ENCODE peak calls at places on chromosomes 2 and 18, in eight cellular contexts. X, U, H, V, I, R, N and B are unnamed samples.

GRCh38 chr2:39494784-39495251 is 57.7 kb upstream of the MAP4K3 start:
- DNase-seq in X (no peak), U (peak; percentile 55), H (no peak), V (no peak), I (no peak), R (no peak), N (peak; percentile 99), B (no peak)

GRCh38 chr2:23209059-23209458 is 175.9 kb upstream of the KLHL29 start:
- DNase-seq in X (no peak), U (no peak), H (no peak), V (no peak), I (no peak), R (no peak), N (no peak), B (no peak)

GRCh38 chr18:58776084-58776483 is 88.6 kb upstream of the ZNF532 start:
- DNase-seq in X (no peak), U (no peak), H (no peak), V (no peak), I (no peak), R (no peak), N (peak; percentile 41), B (no peak)

GRCh38 chr18:48345596-48345995 is 63.6 kb downstream of the ZBTB7C start:
- DNase-seq in X (no peak), U (no peak), H (no peak), V (no peak), I (no peak), R (peak; percentile 41), N (no peak), B (no peak)

GRCh38 chr2:238883315-238884004 is 35.6 kb downstream of the TWIST2 start:
- DNase-seq in X (no peak), U (no peak), H (no peak), V (no peak), I (no peak), R (no peak), N (peak; percentile 65), B (no peak)

GRCh38 chr2:239312081-239312501 is 88.7 kb downstream of the HDAC4 start:
- DNase-seq in X (no peak), U (no peak), H (no peak), V (no peak), I (peak; percentile 57), R (peak; percentile 16), N (no peak), B (no peak)

GRCh38 chr2:61770746-61771145 is 83.1 kb downstream of the FAM161A start:
- DNase-seq in X (no peak), U (no peak), H (no peak), V (no peak), I (no peak), R (no peak), N (peak; percentile 50), B (no peak)

GRCh38 chr2:69716555-69717120 is 25.3 kb upstream of the ANXA4 start:
- DNase-seq in X (no peak), U (no peak), H (no peak), V (no peak), I (no peak), R (no peak), N (peak; percentile 77), B (no peak)

GRCh38 chr2:230866704-230867561 is 2.2 kb downstream of the ITM2C start:
- DNase-seq in X (no peak), U (peak; percentile 21), H (peak; percentile 66), V (no peak), I (no peak), R (peak; percentile 85), N (peak; percentile 27), B (no peak)

GRCh38 chr2:9668686-9669338 is 38.0 kb upstream of the YWHAQ start:
- DNase-seq in X (no peak), U (no peak), H (no peak), V (no peak), I (no peak), R (no peak), N (no peak), B (no peak)

GRCh38 chr2:3696542-3696941 is 6.8 kb upstream of the DCDC2C start:
- DNase-seq in X (no peak), U (no peak), H (no peak), V (no peak), I (no peak), R (no peak), N (no peak), B (no peak)

GRCh38 chr2:3689998-3690748 is 13.2 kb upstream of the DCDC2C start:
- DNase-seq in X (no peak), U (no peak), H (no peak), V (no peak), I (no peak), R (no peak), N (no peak), B (no peak)

DNA sequence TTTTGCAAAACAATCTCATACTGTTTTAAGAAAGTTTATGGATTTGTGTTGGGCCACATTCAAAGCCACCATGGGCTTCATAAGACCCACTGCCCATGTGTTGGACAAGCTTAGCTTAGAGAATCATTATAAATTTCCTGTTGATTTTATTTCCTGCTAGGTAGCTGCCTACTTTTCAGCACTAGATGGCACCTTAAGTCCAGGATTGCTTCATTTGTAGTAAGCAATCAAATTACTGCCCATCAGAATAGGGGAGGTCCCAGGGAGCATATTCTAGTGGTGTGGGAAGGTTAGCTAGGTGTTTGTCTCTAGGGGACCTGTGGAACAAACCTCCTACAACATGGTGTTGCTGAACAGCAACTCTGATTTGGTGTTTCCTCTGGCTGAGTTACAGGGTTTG is 11.0 kb upstream of the DCDC2C start:
- DNase-seq in X (no peak), U (no peak), H (no peak), V (no peak), I (no peak), R (no peak), N (no peak), B (no peak)
- TF ChIP-seq CTCF in X (peak; percentile 38), U (no peak), H (no peak), V (peak; percentile 40), I (no peak), R (no peak), N (peak; percentile 39), B (no peak)

GRCh38 chr2:222791946-222792649 is 68.7 kb upstream of the ACSL3 start:
- DNase-seq in X (peak; percentile 37), U (peak; percentile 79), H (no peak), V (peak; percentile 67), I (peak; percentile 89), R (no peak), N (peak; percentile 50), B (peak; percentile 54)
- H3K4me1 ChIP-seq in X (peaks cover 69% of the 10 kb centered on the region), U (peaks cover 30% of the 10 kb centered on the region), H (peaks cover 17% of the 10 kb centered on the region), V (peaks cover 41% of the 10 kb centered on the region), I (peaks cover 24% of the 10 kb centered on the region), R (peaks cover 5% of the 10 kb centered on the region), N (peaks cover 7% of the 10 kb centered on the region), B (peaks cover 17% of the 10 kb centered on the region)

GRCh38 chr18:40904295-40904694 is 1050.7 kb upstream of the PIK3C3 start:
- DNase-seq in X (no peak), U (no peak), H (no peak), V (no peak), I (no peak), R (no peak), N (peak; percentile 63), B (no peak)

GRCh38 chr18:40897884-40898283 is 1057.2 kb upstream of the PIK3C3 start:
- DNase-seq in X (no peak), U (no peak), H (no peak), V (no peak), I (no peak), R (no peak), N (no peak), B (no peak)

GRCh38 chr18:40902436-40902835 is 1052.6 kb upstream of the PIK3C3 start:
- DNase-seq in X (no peak), U (no peak), H (no peak), V (no peak), I (no peak), R (no peak), N (no peak), B (no peak)
- H3K27ac ChIP-seq in X (no peak overlapping the region), U (no peak overlapping the region), H (no peak overlapping the region), V (no peak overlapping the region), I (no peak overlapping the region), R (no peak overlapping the region), N (no peak overlapping the region), B (no peak overlapping the region)

GRCh38 chr18:4181882-4182568 is 273.1 kb downstream of the DLGAP1 start:
- DNase-seq in X (no peak), U (no peak), H (no peak), V (no peak), I (no peak), R (no peak), N (no peak), B (no peak)
- TF ChIP-seq CTCF in X (no peak), U (no peak), H (no peak), V (no peak), I (no peak), R (no peak), N (no peak), B (no peak)

DNA sequence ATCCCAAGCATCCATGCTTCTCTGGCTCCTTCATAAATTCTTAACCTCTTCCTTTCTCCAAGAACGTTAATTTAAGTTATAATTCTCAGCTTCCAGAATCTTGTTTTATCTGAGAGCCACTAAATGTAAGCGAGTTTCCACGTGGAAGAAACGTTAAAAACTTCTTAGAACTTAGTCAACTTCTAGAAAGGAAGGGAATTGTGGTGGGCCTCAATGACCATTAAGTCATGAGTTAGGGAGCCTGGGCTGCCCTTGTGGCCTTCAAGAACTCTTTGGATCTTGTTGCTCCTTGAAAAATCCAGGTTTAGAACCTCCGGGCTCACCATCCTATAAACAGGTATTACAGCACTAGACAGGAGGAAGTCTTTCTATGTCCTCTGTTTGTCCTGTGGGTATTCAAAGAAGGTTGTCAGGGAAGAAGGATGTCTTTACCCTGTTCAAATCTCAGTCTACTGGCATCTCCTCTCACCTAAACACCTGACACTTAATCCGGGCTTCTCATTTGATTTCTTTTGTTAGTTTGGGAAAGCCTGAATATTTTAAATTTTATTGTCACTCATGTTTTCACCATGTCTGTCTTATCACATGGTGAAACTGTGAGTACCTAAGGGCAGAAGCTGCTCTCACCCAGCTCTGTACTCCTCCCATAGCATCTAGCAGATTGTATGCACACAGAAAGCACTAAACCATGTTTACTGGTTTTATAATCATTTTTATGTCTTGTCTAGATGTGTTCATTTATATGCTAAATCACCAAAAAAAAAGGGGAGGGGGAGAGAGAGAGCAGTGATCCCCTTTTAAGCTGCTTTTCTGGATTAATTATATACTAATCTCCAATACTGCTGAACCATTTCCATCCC is 6.3 kb downstream of the RND3 start:
- DNase-seq in X (no peak), U (no peak), H (no peak), V (no peak), I (no peak), R (no peak), N (no peak), B (no peak)
- H3K4me1 ChIP-seq in X (peaks cover 88% of the 10 kb centered on the region), U (peaks cover 46% of the 10 kb centered on the region), H (peaks cover 4% of the 10 kb centered on the region), V (peaks cover 22% of the 10 kb centered on the region), I (peaks cover 80% of the 10 kb centered on the region), R (peaks cover 10% of the 10 kb centered on the region), N (peaks cover 17% of the 10 kb centered on the region), B (peaks cover 72% of the 10 kb centered on the region)